ENCODE peak calls at places on chromosomes 3 and 15, in four cellular contexts. W is hepatocyte; Y is left ventricle myocardium inferior; S is CD8-positive, alpha-beta memory T cell. B is an unnamed sample.

GRCh38 chr3:64141476-64141875 is 83.8 kb downstream of the PRICKLE2 start:
- DNase-seq in W (no peak), Y (no peak), S (no peak), B (no peak)

GRCh38 chr3:134618473-134618860 is 32.4 kb downstream of the KY start:
- DNase-seq in W (no peak), Y (no peak), S (no peak), B (no peak)

GRCh38 chr15:73141216-73141900 is 89.1 kb downstream of the NEO1 start:
- DNase-seq in W (no peak), Y (no peak), S (no peak), B (no peak)

GRCh38 chr15:90481023-90481422 is 48.7 kb upstream of the CRTC3 start:
- DNase-seq in W (no peak), Y (no peak), S (no peak), B (peak; percentile 91)

GRCh38 chr3:57161131-57161538 is 4.0 kb downstream of the IL17RD start:
- DNase-seq in W (peak; percentile 55), Y (no peak), S (no peak), B (no peak)

GRCh38 chr3:128372281-128372680 is 94.4 kb downstream of the DNAJB8 start:
- DNase-seq in W (no peak), Y (no peak), S (no peak), B (no peak)

GRCh38 chr3:156620260-156620659 is 54.1 kb upstream of the TIPARP start:
- DNase-seq in W (peak; percentile 74), Y (no peak), S (no peak), B (no peak)

GRCh38 chr3:177284383-177284881 is 87.2 kb upstream of the TBL1XR1 start:
- DNase-seq in W (peak; percentile 70), Y (peak; percentile 31), S (no peak), B (peak; percentile 72)

GRCh38 chr3:184005981-184006507 is 11.6 kb downstream of the ABCC5 start:
- DNase-seq in W (peak; percentile 86), Y (peak; percentile 55), S (no peak), B (peak; percentile 87)

GRCh38 chr15:100895721-100896120 is 16.1 kb downstream of the ALDH1A3 start:
- DNase-seq in W (no peak), Y (no peak), S (no peak), B (no peak)

GRCh38 chr15:90062729-90063684 is 39.3 kb downstream of the IDH2 start:
- DNase-seq in W (no peak), Y (no peak), S (no peak), B (no peak)

GRCh38 chr3:12158387-12159226 is at the start of gene TIMP4:
- DNase-seq in W (peak; percentile 72), Y (peak; percentile 62), S (no peak), B (no peak)

GRCh38 chr3:10622456-10622855 is 117.1 kb upstream of the ATP2B2 start:
- DNase-seq in W (no peak), Y (no peak), S (no peak), B (no peak)

GRCh38 chr3:153171918-153172317 is 9.9 kb downstream of the RAP2B start:
- DNase-seq in W (no peak), Y (no peak), S (no peak), B (no peak)

GRCh38 chr3:141478139-141478538 is 8.7 kb upstream of the RASA2 start:
- DNase-seq in W (no peak), Y (no peak), S (no peak), B (no peak)

GRCh38 chr3:175989161-175989560 is 1130.0 kb downstream of the NAALADL2 start:
- DNase-seq in W (no peak), Y (no peak), S (no peak), B (no peak)

GRCh38 chr3:97917813-97918536 is 54.3 kb downstream of the RIOX2 start:
- DNase-seq in W (no peak), Y (no peak), S (no peak), B (no peak)

GRCh38 chr3:105355355-105356063 is 11.2 kb upstream of the ALCAM start:
- DNase-seq in W (no peak), Y (no peak), S (no peak), B (no peak)

GRCh38 chr3:119013951-119014350 is 20.7 kb downstream of the IGSF11 start:
- DNase-seq in W (no peak), Y (no peak), S (no peak), B (no peak)

GRCh38 chr15:68590721-68591389 is 12.1 kb downstream of the CORO2B start:
- DNase-seq in W (no peak), Y (no peak), S (no peak), B (no peak)

GRCh38 chr3:107740992-107741896 is 218.5 kb downstream of the BBX start:
- DNase-seq in W (no peak), Y (no peak), S (no peak), B (peak; percentile 11)

GRCh38 chr3:142218703-142219102 is 6.7 kb downstream of the GK5 start:
- DNase-seq in W (no peak), Y (no peak), S (no peak), B (no peak)

GRCh38 chr3:18732474-18732873 is 307.3 kb upstream of the SATB1 start:
- DNase-seq in W (no peak), Y (no peak), S (no peak), B (no peak)

GRCh38 chr15:58425185-58425584 is 6.6 kb upstream of the LIPC start:
- DNase-seq in W (peak; percentile 30), Y (no peak), S (no peak), B (no peak)

GRCh38 chr15:58424722-58425121 is 7.1 kb upstream of the LIPC start:
- DNase-seq in W (no peak), Y (no peak), S (no peak), B (no peak)

GRCh38 chr15:58427987-58428386 is 3.8 kb upstream of the LIPC start:
- DNase-seq in W (no peak), Y (no peak), S (no peak), B (no peak)

GRCh38 chr15:58425834-58426233 is 6.0 kb upstream of the LIPC start:
- DNase-seq in W (no peak), Y (no peak), S (no peak), B (no peak)

GRCh38 chr15:58426501-58426900 is 5.3 kb upstream of the LIPC start:
- DNase-seq in W (no peak), Y (no peak), S (no peak), B (no peak)
- H3K4me3 ChIP-seq in W (no peak overlapping the region), Y (no peak overlapping the region), S (no peak overlapping the region), B (no peak overlapping the region)

DNA sequence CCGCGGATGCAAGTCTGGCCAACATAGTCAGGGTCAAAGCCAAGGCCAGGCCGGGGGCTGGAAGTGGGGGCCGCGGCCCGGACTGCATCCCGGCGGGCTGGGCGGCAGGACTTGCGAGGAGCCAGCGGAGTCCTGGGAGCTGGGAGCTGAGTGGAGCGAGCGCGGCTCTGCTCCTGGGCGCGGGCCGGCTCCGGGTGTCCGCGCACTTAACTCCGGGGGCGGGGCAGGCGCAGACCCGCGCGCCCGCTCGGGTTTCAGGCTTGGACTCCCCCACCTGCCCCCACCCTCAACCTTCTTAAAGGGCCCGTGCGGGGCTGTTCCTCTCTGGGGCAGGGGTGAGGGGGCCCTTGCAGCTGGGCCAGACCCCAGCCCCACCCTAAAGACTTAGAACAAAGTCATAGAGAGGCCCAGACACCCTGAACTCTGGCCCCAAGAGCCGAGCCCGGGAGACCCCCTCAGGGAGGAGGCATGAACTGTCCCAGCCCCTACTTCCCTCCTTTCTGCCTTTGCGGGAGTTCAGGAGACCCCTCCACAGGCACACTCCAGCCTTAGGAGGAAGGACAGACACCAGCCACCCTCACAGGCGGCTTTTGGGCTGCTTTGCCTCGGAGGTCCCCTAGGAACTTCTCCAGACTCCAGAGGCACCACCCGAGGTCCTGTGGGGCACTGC is at the start of gene CSPG4:
- DNase-seq in W (peak; percentile 86), Y (peak; percentile 72), S (no peak), B (no peak)
- H3K4me3 ChIP-seq in W (peak within 1 kb of the TSS; percentile 55), Y (peak within 1 kb of the TSS; percentile 66), S (no peak within 1 kb of the TSS), B (no peak within 1 kb of the TSS)

DNA sequence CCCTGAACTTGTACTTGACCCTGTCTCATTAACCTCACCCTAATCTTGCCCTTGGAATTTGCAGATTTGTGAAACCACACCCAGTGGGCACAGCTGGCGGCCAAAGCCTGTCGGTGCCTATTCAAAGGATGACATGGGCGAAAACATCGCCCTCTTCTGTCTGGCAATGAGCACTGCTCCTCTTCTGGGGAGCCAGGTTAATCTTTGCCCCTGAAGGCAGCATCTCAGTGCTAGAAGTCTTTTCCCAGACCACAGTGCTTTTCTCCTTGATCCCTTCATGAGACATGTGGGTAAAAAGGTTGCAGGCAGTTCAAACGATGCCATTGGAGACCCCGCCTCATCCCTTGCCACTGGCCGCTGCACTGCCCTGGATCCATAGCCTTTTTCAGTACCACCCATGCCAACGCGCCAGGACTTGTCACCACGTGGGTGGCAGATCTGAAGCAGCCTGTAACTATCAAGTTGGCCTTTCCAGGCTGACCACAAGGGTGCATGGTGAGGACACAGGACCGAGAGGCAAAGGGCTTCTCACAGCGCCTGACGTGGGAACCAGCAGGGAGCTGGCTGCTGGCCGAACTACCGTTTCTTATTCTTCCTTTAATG is 6.5 kb upstream of the DNASE1L3 start:
- DNase-seq in W (peak; percentile 75), Y (peak; percentile 66), S (peak; percentile 37), B (peak; percentile 57)
- H3K4me3 ChIP-seq in W (no peak overlapping the region), Y (peak overlapping the region; percentile 17), S (no peak overlapping the region), B (no peak overlapping the region)

GRCh38 chr3:71031914-71032521 is 551.5 kb downstream of the FOXP1 start:
- DNase-seq in W (no peak), Y (peak; percentile 25), S (no peak), B (no peak)
- H3K4me3 ChIP-seq in W (no peak overlapping the region), Y (peak overlapping the region; percentile 3), S (no peak overlapping the region), B (no peak overlapping the region)

GRCh38 chr3:14602804-14603644 is 48.5 kb upstream of the CCDC174 start:
- DNase-seq in W (peak; percentile 51), Y (no peak), S (no peak), B (no peak)
- H3K4me3 ChIP-seq in W (no peak overlapping the region), Y (peak overlapping the region; percentile 54), S (no peak overlapping the region), B (no peak overlapping the region)

DNA sequence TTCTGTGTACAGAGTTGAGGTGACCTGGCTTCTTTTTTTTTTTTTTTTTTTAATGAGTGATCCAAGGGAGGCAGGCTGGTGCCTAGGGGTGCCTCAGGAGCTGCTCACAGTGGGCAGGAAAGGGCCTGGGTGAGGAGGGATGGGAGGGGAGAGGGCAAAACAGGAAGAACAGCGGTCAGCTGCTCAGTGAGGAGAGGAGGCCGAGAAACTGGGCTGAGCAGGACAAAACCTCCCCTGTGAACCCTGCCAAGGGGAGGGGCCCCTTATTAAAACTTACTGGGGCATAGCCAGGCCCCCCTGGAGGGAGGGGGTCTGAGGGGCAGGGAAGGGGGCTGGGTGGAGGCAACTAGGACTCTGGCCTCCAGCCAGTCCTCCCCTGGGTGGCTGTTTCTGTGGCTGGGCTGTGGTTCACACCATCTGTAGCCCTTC is 3.5 kb downstream of the PLEKHO2 start:
- DNase-seq in W (no peak), Y (peak; percentile 50), S (no peak), B (no peak)
- H3K4me3 ChIP-seq in W (no peak overlapping the region), Y (peak overlapping the region; percentile 99), S (peak overlapping the region; percentile 36), B (no peak overlapping the region)

DNA sequence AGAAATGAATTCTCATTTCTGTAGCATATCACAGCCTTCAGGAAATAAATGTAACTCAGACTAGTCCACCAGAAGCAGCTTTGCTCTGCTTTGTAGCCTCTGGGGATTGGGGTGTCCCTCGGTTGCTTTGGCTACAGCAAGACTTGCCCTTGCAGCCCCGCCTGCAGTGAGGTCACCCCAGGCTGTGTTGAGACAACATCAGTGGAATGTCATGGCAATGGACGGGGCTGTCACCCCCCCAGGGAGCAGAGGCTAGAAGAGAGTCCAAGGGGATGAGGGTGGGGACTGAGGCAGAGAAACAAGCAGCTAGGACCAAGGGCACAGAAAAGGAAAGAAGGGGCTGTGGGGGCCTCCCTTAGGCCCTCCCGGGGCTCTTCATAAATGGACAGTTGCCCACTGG is 854 bp downstream of the CLEC3B start:
- DNase-seq in W (no peak), Y (peak; percentile 88), S (no peak), B (no peak)
- H3K4me3 ChIP-seq in W (no peak overlapping the region), Y (peak overlapping the region; percentile 69), S (no peak overlapping the region), B (no peak overlapping the region)

B was measured in Jurkat, Clone E6-1.